ENCODE peak calls at places on chromosomes 16 and 17, in four cellular contexts. I, W, R and Q are unnamed samples.
A peak's percentile ranks its signal among the peaks of the same experiment; 100 is the strongest.

GRCh38 chr17:51371732-51372151 is 111.4 kb downstream of the UTP18 start:
- DNase-seq in W (peak; percentile 52), I (peak; percentile 80), R (peak; percentile 18), Q (peak; percentile 60)

GRCh38 chr16:83353241-83353640 is 454.5 kb upstream of the HSBP1 start:
- DNase-seq in I (no peak), R (no peak), W (no peak), Q (no peak)

GRCh38 chr17:9670596-9670995 is 25.3 kb downstream of the USP43 start:
- DNase-seq in W (no peak), R (no peak), I (no peak), Q (no peak)

GRCh38 chr17:67044016-67044772 is at the start of gene CACNG1:
- DNase-seq in R (no peak), I (no peak), W (no peak), Q (no peak)

GRCh38 chr17:12047977-12048376 is 27.3 kb downstream of the MAP2K4 start:
- DNase-seq in W (peak; percentile 53), R (peak; percentile 59), I (peak; percentile 45), Q (no peak)

GRCh38 chr17:7396147-7396546 is 1.8 kb upstream of the PLSCR3 start:
- DNase-seq in R (no peak), W (no peak), I (no peak), Q (no peak)

GRCh38 chr16:85104821-85105391 is 7.4 kb downstream of the CIBAR2 start:
- DNase-seq in I (no peak), R (no peak), W (no peak), Q (no peak)

GRCh38 chr17:2076461-2076984 is 21.6 kb downstream of the HIC1 start:
- DNase-seq in R (peak; percentile 51), I (no peak), W (no peak), Q (no peak)

GRCh38 chr17:29929006-29929543 is 953 bp downstream of the SSH2 start:
- DNase-seq in R (no peak), I (peak; percentile 83), W (peak; percentile 7), Q (peak; percentile 36)

GRCh38 chr17:79843475-79843916 is 4.3 kb upstream of the CBX4 start:
- DNase-seq in W (no peak), R (no peak), I (no peak), Q (peak; percentile 44)

GRCh38 chr17:77280304-77280910 is 139.6 kb downstream of the SEC14L1 start:
- DNase-seq in W (no peak), R (no peak), I (no peak), Q (no peak)

DNA sequence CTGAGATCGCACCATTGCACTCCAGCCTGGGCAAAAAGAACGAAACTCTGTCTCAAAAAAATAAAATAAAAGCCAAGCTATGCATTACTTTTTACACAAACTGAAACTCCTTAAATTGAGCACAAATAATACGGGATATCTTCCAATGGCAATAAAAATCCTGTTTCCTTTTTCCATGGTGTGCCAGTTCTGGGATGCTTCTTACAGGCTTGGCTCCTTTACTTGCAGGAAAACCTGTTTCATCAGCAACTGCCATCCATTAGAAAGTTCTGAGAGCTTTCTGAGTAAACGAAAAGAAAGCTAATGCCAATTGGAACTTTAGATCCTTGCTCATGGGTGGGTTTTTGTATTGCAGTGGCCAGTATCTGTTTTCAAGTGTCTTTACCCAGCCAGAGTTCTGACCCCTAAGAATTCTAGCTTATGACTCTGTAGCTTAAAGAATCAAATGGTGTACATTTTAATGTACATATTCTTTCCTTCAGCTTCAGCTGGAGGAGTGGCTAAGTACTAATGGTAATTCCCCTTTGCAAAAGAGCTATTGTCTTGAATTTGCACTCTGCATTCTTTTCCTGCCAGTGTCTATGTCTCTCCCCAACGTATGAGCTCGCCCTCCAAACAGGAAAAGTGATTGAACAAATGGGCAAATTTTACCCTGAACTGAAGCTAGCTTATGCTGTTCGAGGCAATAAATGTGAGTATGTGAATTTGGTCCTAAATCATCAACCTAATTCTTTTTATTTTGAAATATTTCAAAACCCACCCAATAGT is 21.5 kb upstream of the DDX19A start:
- DNase-seq in I (no peak), R (no peak), W (no peak), Q (no peak)
- H3K27me3 ChIP-seq in I (no peaks in the 10 kb centered on the region), R (no peaks in the 10 kb centered on the region), W (no peaks in the 10 kb centered on the region), Q (no peaks in the 10 kb centered on the region)

DNA sequence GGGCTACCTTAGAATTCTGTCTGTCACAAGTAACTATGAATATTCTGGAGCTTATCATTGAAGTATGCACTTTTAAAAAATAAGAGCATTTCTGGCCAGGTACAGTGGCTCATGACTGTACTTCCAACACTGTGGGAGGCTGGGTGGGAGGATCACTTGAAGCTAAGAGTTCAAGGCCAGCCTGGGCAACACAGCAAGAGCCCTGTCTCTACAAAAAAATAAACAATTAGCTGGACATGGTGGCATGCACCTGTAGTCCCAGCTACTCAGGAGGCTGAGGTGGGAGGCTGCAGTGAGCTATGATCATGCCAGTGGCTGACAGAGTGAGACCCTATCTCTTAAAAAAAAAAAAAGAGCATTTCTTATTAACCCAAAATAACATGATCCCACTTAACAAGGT is 60.0 kb upstream of the BRD7 start:
- DNase-seq in W (no peak), R (no peak), I (no peak), Q (no peak)
- H3K27me3 ChIP-seq in W (no peaks in the 10 kb centered on the region), R (peaks cover 10% of the 10 kb centered on the region), I (peaks cover 28% of the 10 kb centered on the region), Q (no peaks in the 10 kb centered on the region)

GRCh38 chr16:56667581-56668571 is at the start of gene MT1G:
- DNase-seq in I (peak; percentile 63), R (no peak), W (no peak), Q (no peak)
- H3K27me3 ChIP-seq in I (peaks cover 43% of the 10 kb centered on the region), R (peaks cover 63% of the 10 kb centered on the region), W (peaks cover 58% of the 10 kb centered on the region), Q (peaks cover 3% of the 10 kb centered on the region)

GRCh38 chr17:49969134-49969759 is at the start of gene DLX4:
- DNase-seq in W (no peak), R (no peak), I (no peak), Q (peak; percentile 65)
- H3K27me3 ChIP-seq in W (peaks cover 97% of the 10 kb centered on the region), R (peaks cover 98% of the 10 kb centered on the region), I (peaks cover 92% of the 10 kb centered on the region), Q (no peaks in the 10 kb centered on the region)

GRCh38 chr17:46820592-46821450 is 2.3 kb upstream of the WNT3 start:
- DNase-seq in I (no peak), R (no peak), W (no peak), Q (no peak)

GRCh38 chr17:46826116-46826515 is 7.6 kb upstream of the WNT3 start:
- DNase-seq in I (no peak), R (no peak), W (no peak), Q (no peak)

GRCh38 chr17:46821482-46822387 is 3.2 kb upstream of the WNT3 start:
- DNase-seq in R (no peak), I (no peak), W (no peak), Q (no peak)

GRCh38 chr17:46822388-46822921 is 4.0 kb upstream of the WNT3 start:
- DNase-seq in R (no peak), I (no peak), W (no peak), Q (no peak)

DNA sequence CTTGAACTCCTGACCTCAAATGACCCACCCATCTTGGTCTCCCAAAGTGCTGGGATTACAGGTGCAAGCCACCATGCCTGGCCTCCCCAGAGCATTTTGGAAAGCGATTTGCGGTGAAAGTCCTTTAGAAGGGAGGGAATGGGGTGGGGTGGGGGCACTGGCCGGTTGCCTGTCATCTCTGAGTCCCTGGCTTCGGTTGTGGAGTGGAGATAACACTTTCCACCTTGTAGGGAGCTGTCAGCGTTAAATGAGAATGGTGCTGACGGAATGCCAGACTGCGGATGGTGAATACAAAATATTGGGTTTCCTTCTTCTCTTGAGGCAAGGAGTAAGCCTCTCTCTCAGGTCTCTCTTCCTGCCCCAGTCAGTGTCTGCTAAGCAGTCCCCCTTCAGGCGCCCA is 5.2 kb upstream of the WNT3 start:
- DNase-seq in R (no peak), W (no peak), I (no peak), Q (no peak)
- H3K27me3 ChIP-seq in R (peaks cover 52% of the 10 kb centered on the region), W (peaks cover 43% of the 10 kb centered on the region), I (peaks cover 25% of the 10 kb centered on the region), Q (no peaks in the 10 kb centered on the region)

GRCh38 chr17:39627170-39627716 is 491 bp downstream of the PPP1R1B start:
- DNase-seq in I (no peak), W (no peak), R (no peak), Q (no peak)

GRCh38 chr17:39629494-39629880 is 2.7 kb downstream of the PPP1R1B start:
- DNase-seq in W (no peak), I (no peak), R (no peak), Q (no peak)

GRCh38 chr17:39626671-39627169 is at the start of gene PPP1R1B:
- DNase-seq in I (peak; percentile 71), W (no peak), R (no peak), Q (no peak)

GRCh38 chr17:39628655-39629493 is 2.1 kb downstream of the PPP1R1B start:
- DNase-seq in I (no peak), W (no peak), R (no peak), Q (no peak)

DNA sequence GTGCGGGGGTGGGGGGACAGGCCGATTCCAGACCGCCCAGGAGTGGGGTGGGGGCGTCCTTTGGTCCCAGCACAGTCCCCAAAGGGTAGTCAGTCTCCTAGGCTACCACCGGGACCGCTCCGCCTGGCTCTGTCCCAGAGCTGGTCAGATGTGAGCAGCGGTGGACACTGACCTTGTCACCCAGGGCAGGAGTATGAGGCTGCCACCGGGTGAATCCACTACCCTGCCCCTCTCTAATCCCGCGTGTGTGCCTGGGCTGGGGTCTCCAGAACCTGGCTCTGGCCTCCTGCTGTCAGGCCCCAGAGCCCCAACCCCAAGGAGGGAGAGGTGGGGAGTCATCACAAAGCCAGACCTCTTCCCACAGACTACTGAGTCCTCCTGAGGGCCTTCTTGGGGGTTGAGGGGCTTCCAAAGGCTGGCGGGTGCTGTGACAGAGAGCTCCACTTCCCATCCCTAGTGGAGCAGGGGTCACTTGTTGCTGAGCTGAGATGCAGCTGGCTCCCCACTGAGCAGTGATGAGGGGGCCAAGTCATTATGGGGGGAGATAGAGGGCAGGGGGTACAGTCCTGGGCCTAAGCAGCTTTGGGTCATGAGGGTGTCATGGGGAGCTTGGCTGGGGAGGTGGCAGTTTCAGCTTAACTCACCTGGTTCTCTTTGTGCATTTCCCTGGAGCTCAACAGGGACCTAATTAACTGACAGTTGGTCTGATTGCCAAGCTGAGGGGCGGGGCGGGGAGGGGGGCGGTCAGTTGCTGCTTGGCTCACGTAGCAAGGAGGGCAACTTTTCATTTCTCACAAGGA is 1.2 kb downstream of the PPP1R1B start:
- DNase-seq in W (no peak), R (no peak), I (no peak), Q (no peak)
- H3K27me3 ChIP-seq in W (peaks cover 66% of the 10 kb centered on the region), R (peaks cover 48% of the 10 kb centered on the region), I (no peaks in the 10 kb centered on the region), Q (no peaks in the 10 kb centered on the region)